ENCODE peak calls at places on chromosome 12, in ten cellular contexts. O is A549; W is vagina; Q is suprapubic skin; B is lower lobe of right lung; L is right cardiac atrium; A is heart right ventricle; F is IMR-90; D is CD4-positive, alpha-beta memory T cell; P is uterus. N is an unnamed sample.

GRCh38 chr12:3103806-3104205 is 26.6 kb downstream of the TSPAN9 start:
- DNase-seq in O (no peak), W (no peak), Q (no peak), B (no peak), L (no peak), A (no peak), F (no peak), D (no peak), P (no peak), N (no peak)

GRCh38 chr12:64621257-64621942 is 11.1 kb downstream of the RASSF3 start:
- DNase-seq in O (no peak), W (no peak), Q (no peak), B (no peak), L (no peak), A (no peak), F (peak; percentile 95), D (no peak), P (peak; percentile 53), N (peak; percentile 61)

GRCh38 chr12:40614923-40615322 is 77.3 kb upstream of the CNTN1 start:
- DNase-seq in O (no peak), W (no peak), Q (no peak), B (no peak), L (no peak), A (no peak), F (no peak), D (no peak), P (no peak), N (no peak)

GRCh38 chr12:76519538-76519937 is 40.0 kb downstream of the OSBPL8 start:
- DNase-seq in O (no peak), W (no peak), Q (no peak), B (no peak), L (no peak), A (no peak), F (no peak), D (no peak), P (no peak), N (no peak)

GRCh38 chr12:47178014-47178413 is 98.3 kb upstream of the AMIGO2 start:
- DNase-seq in O (no peak), W (no peak), Q (no peak), B (no peak), L (no peak), A (no peak), F (no peak), D (no peak), P (no peak), N (no peak)

GRCh38 chr12:43692064-43692463 is 66.5 kb downstream of the PUS7L start:
- DNase-seq in O (no peak), W (no peak), Q (no peak), B (no peak), L (no peak), A (no peak), F (peak; percentile 67), D (no peak), P (no peak), N (no peak)

GRCh38 chr12:112868459-112869041 is 38.2 kb upstream of the OAS1 start:
- DNase-seq in O (no peak), W (no peak), Q (no peak), B (no peak), L (no peak), A (no peak), F (no peak), D (no peak), P (no peak), N (no peak)

GRCh38 chr12:6306599-6307220 is 3.8 kb upstream of the PLEKHG6 start:
- DNase-seq in O (no peak), W (no peak), Q (no peak), B (no peak), L (no peak), A (no peak), F (no peak), D (no peak), P (no peak), N (no peak)

GRCh38 chr12:69570545-69571399 is 14.5 kb upstream of the CCT2 start:
- DNase-seq in O (peak; percentile 83), W (no peak), Q (no peak), B (no peak), L (no peak), A (no peak), F (peak; percentile 69), D (peak; percentile 69), P (peak; percentile 63), N (peak; percentile 70)

GRCh38 chr12:120115692-120116442 is 686 bp downstream of the RAB35 start:
- DNase-seq in O (peak; percentile 73), W (no peak), Q (no peak), B (peak; percentile 62), L (peak; percentile 65), A (no peak), F (peak; percentile 26), D (no peak), P (no peak), N (peak; percentile 39)

GRCh38 chr12:110568752-110569151 is 14.4 kb downstream of the PPTC7 start:
- DNase-seq in O (no peak), W (no peak), Q (no peak), B (no peak), L (no peak), A (no peak), F (no peak), D (no peak), P (no peak), N (no peak)

GRCh38 chr12:93572712-93573551 is 457 bp downstream of the SOCS2 start:
- DNase-seq in O (no peak), W (no peak), Q (peak; percentile 69), B (peak; percentile 51), L (peak; percentile 77), A (peak; percentile 53), F (peak; percentile 23), D (peak; percentile 36), P (no peak), N (peak; percentile 40)

GRCh38 chr12:75578546-75578945 is 67.1 kb upstream of the KRR1 start:
- DNase-seq in O (no peak), W (no peak), Q (no peak), B (no peak), L (no peak), A (no peak), F (no peak), D (no peak), P (no peak), N (no peak)

GRCh38 chr12:130160306-130160705 is 2.0 kb upstream of the FZD10 start:
- DNase-seq in O (no peak), W (no peak), Q (no peak), B (no peak), L (no peak), A (no peak), F (no peak), D (no peak), P (no peak), N (no peak)

GRCh38 chr12:130162771-130163460 is 652 bp downstream of the FZD10 start:
- DNase-seq in O (no peak), W (no peak), Q (no peak), B (no peak), L (no peak), A (no peak), F (no peak), D (no peak), P (no peak), N (no peak)

GRCh38 chr12:130160711-130161231 is 1.5 kb upstream of the FZD10 start:
- DNase-seq in O (no peak), W (no peak), Q (peak; percentile 52), B (no peak), L (no peak), A (no peak), F (no peak), D (no peak), P (no peak), N (no peak)

GRCh38 chr12:130162267-130162666 is at the start of gene FZD10:
- DNase-seq in O (no peak), W (no peak), Q (no peak), B (no peak), L (no peak), A (peak; percentile 36), F (no peak), D (no peak), P (peak; percentile 38), N (peak; percentile 2)

GRCh38 chr12:130161261-130162231 is 718 bp upstream of the FZD10 start:
- DNase-seq in O (no peak), W (no peak), Q (no peak), B (no peak), L (no peak), A (no peak), F (no peak), D (no peak), P (peak; percentile 46), N (no peak)
- H3K4me3 ChIP-seq in O (no peak overlapping the region), W (peak overlapping the region; percentile 54), Q (peak overlapping the region; percentile 58), B (peak overlapping the region; percentile 52), L (peak overlapping the region; percentile 60), A (peak overlapping the region; percentile 49), F (no peak overlapping the region), D (no peak overlapping the region), P (peak overlapping the region; percentile 35), N (no peak overlapping the region)

GRCh38 chr12:27095346-27095745 is 13.0 kb upstream of the C12orf71 start:
- DNase-seq in O (no peak), W (no peak), Q (no peak), B (no peak), L (no peak), A (no peak), F (no peak), D (no peak), P (no peak), N (no peak)

GRCh38 chr12:27096420-27096819 is 14.0 kb upstream of the C12orf71 start:
- DNase-seq in O (no peak), W (no peak), Q (no peak), B (no peak), L (no peak), A (no peak), F (peak; percentile 28), D (no peak), P (no peak), N (no peak)

DNA sequence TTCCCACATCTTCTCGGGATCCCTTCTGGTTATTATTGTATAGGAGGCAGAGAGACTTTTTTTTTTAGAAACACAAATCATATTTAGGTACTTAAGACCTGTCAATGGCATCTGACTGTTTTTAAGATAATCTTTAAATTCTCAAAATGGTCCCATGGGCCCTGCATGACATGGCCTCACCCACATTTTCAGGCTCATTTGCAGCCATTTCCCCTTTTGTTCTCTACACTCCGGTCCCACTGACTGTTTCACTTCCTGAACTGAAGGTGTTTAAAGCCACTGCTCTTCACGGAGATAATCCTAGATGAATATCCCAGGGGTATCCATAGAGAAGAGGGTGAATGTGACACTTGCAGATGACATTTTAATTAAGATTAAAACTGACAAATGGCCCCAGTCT is 12.3 kb upstream of the C12orf71 start:
- DNase-seq in O (no peak), W (no peak), Q (no peak), B (no peak), L (no peak), A (no peak), F (no peak), D (no peak), P (no peak), N (no peak)
- H3K4me3 ChIP-seq in O (no peak overlapping the region), W (no peak overlapping the region), Q (no peak overlapping the region), B (no peak overlapping the region), L (no peak overlapping the region), A (no peak overlapping the region), F (no peak overlapping the region), D (no peak overlapping the region), P (no peak overlapping the region), N (no peak overlapping the region)

GRCh38 chr12:106985479-106985878 is 1.5 kb downstream of the MTERF2 start:
- DNase-seq in O (no peak), W (no peak), Q (no peak), B (no peak), L (no peak), A (no peak), F (no peak), D (no peak), P (no peak), N (no peak)
- H3K4me3 ChIP-seq in O (no peak overlapping the region), W (no peak overlapping the region), Q (peak overlapping the region; percentile 75), B (peak overlapping the region; percentile 81), L (peak overlapping the region; percentile 89), A (peak overlapping the region; percentile 74), F (no peak overlapping the region), D (no peak overlapping the region), P (no peak overlapping the region), N (no peak overlapping the region)

GRCh38 chr12:5073838-5074237 is 30.2 kb downstream of the KCNA5 start:
- DNase-seq in O (no peak), W (no peak), Q (no peak), B (no peak), L (no peak), A (no peak), F (peak; percentile 44), D (no peak), P (no peak), N (peak; percentile 31)
- H3K4me3 ChIP-seq in O (no peak overlapping the region), W (no peak overlapping the region), Q (no peak overlapping the region), B (no peak overlapping the region), L (no peak overlapping the region), A (no peak overlapping the region), F (no peak overlapping the region), D (no peak overlapping the region), P (no peak overlapping the region), N (no peak overlapping the region)